ENCODE peak calls at places on chromosomes 16 and 17, in five cellular contexts. One of them, this sample, is unnamed. For H3K4me1, the result is how much of the 10 kb centered on the place peaks cover.

GRCh38 chr16:16890964-16891363 is 512.0 kb downstream of the NPIPA7 start:
- DNase-seq in IMR-90: no peak
- DNase-seq in prostate gland: no peak
- DNase-seq in transverse colon: no peak
- DNase-seq in adrenal gland: no peak
- DNase-seq in this sample: no peak

GRCh38 chr17:9173386-9173983 is 152.2 kb downstream of the NTN1 start:
- DNase-seq in IMR-90: no peak
- DNase-seq in prostate gland: no peak
- DNase-seq in transverse colon: no peak
- DNase-seq in adrenal gland: no peak
- DNase-seq in this sample: no peak

GRCh38 chr16:70743791-70744190 is 57.2 kb downstream of the VAC14 start:
- DNase-seq in IMR-90: no peak
- DNase-seq in prostate gland: no peak
- DNase-seq in transverse colon: no peak
- DNase-seq in adrenal gland: no peak
- DNase-seq in this sample: no peak

GRCh38 chr17:79014158-79014758 is 4.7 kb upstream of the CANT1 start:
- DNase-seq in IMR-90: no peak
- DNase-seq in prostate gland: no peak
- DNase-seq in transverse colon: no peak
- DNase-seq in adrenal gland: no peak
- DNase-seq in this sample: no peak

GRCh38 chr17:80726558-80727408 is 182.1 kb downstream of the RPTOR start:
- DNase-seq in IMR-90: no peak
- DNase-seq in prostate gland: no peak
- DNase-seq in transverse colon: no peak
- DNase-seq in adrenal gland: no peak
- DNase-seq in this sample: no peak

GRCh38 chr16:67963325-67964321 is 4.8 kb downstream of the SLC12A4 start:
- DNase-seq in IMR-90: no peak
- DNase-seq in prostate gland: no peak
- DNase-seq in transverse colon: no peak
- DNase-seq in adrenal gland: no peak
- DNase-seq in this sample: no peak

GRCh38 chr17:65191805-65192740 is 54.9 kb downstream of the RGS9 start:
- DNase-seq in IMR-90: peak
- DNase-seq in prostate gland: no peak
- DNase-seq in transverse colon: no peak
- DNase-seq in adrenal gland: peak
- DNase-seq in this sample: no peak

GRCh38 chr17:49814781-49815496 is 26.5 kb downstream of the KAT7 start:
- DNase-seq in IMR-90: no peak
- DNase-seq in prostate gland: no peak
- DNase-seq in transverse colon: no peak
- DNase-seq in adrenal gland: no peak
- DNase-seq in this sample: no peak

GRCh38 chr17:83105512-83105911 is 26.1 kb downstream of the METRNL start:
- DNase-seq in IMR-90: no peak
- DNase-seq in prostate gland: no peak
- DNase-seq in transverse colon: no peak
- DNase-seq in adrenal gland: no peak
- DNase-seq in this sample: no peak

GRCh38 chr16:48503779-48504178 is 106.2 kb downstream of the N4BP1 start:
- DNase-seq in IMR-90: peak
- DNase-seq in prostate gland: no peak
- DNase-seq in transverse colon: peak
- DNase-seq in adrenal gland: peak
- DNase-seq in this sample: no peak

DNA sequence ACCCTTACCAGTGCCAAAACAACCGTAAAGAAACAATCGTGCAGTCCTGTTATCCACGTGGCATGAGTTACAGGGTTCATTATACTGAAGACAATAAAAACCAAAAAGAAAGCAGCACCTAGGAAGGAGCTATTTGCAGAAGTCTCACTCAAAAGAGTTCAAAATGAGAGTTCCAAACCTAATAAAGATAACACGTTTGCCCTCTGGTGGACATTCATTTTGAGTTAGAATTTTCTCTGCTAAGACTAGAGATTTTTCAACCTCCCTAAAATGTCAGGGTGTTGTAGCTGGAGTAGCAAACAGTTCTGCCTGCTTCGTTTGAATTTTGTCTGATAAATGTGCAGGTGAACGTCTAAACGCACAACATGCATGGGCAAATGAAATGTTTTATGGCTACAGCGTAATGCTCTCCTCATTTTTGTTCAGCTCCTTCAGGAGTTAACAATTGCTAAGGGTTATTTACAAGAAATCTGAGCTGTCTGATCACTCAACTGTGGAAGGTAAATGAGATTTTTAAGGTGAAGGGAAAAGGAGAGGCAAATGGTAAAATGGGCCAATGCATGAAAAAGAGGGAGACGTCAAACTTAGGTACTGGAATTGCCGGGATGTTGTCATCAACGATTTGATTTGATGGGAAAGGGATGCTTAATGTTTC is 1067.9 kb upstream of the EEF2KMT start:
- DNase-seq in IMR-90: no peak
- DNase-seq in prostate gland: no peak
- DNase-seq in transverse colon: no peak
- DNase-seq in adrenal gland: no peak
- DNase-seq in this sample: no peak
- TF ChIP-seq CTCF in IMR-90: no peak
- TF ChIP-seq CTCF in prostate gland: no peak
- TF ChIP-seq CTCF in transverse colon: no peak
- TF ChIP-seq CTCF in adrenal gland: no peak
- TF ChIP-seq CTCF in this sample: no peak

DNA sequence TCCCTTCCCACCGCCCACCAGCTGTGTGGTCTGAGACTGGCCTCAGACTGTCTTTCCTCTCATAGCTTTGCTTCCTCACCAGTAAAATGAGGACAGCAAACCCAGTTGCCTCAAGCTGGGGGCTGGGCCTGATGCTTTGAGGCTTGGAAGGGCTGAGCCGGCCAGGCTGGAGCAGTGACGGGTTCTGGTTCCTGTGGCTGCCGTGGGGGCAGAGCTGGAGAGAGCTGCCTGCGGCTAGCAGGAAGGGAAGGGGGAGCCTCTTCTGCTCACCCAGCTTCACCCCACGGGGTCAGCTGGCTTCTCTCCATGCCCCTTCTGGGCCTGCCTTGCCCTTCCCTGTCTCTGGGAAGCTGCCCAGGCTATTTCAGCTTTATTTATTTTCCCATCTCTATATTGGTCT is 23.8 kb downstream of the LASP1 start:
- DNase-seq in IMR-90: no peak
- DNase-seq in prostate gland: no peak
- DNase-seq in transverse colon: peak
- DNase-seq in adrenal gland: peak
- DNase-seq in this sample: no peak
- H3K4me1 ChIP-seq in IMR-90: under half
- H3K4me1 ChIP-seq in prostate gland: under half
- H3K4me1 ChIP-seq in transverse colon: under half
- H3K4me1 ChIP-seq in adrenal gland: half or more
- H3K4me1 ChIP-seq in this sample: half or more

GRCh38 chr17:7252176-7253043 is at the start of gene ELP5:
- DNase-seq in IMR-90: peak
- DNase-seq in prostate gland: peak
- DNase-seq in transverse colon: peak
- DNase-seq in adrenal gland: peak
- DNase-seq in this sample: no peak

GRCh38 chr17:7253082-7253481 is 1.1 kb downstream of the ELP5 start:
- DNase-seq in IMR-90: no peak
- DNase-seq in prostate gland: no peak
- DNase-seq in transverse colon: no peak
- DNase-seq in adrenal gland: no peak
- DNase-seq in this sample: no peak

GRCh38 chr17:7250655-7251329 is 742 bp downstream of the CTDNEP1 start:
- DNase-seq in IMR-90: no peak
- DNase-seq in prostate gland: no peak
- DNase-seq in transverse colon: peak
- DNase-seq in adrenal gland: peak
- DNase-seq in this sample: no peak

GRCh38 chr17:7249830-7250229 is 1.7 kb downstream of the CTDNEP1 start:
- DNase-seq in IMR-90: no peak
- DNase-seq in prostate gland: no peak
- DNase-seq in transverse colon: no peak
- DNase-seq in adrenal gland: no peak
- DNase-seq in this sample: no peak

GRCh38 chr17:7251330-7252175 is at the start of gene CTDNEP1:
- DNase-seq in IMR-90: peak
- DNase-seq in prostate gland: peak
- DNase-seq in transverse colon: peak
- DNase-seq in adrenal gland: peak
- DNase-seq in this sample: peak
- TF ChIP-seq POLR2A in IMR-90: no peak
- TF ChIP-seq POLR2A in prostate gland: peak
- TF ChIP-seq POLR2A in transverse colon: peak
- TF ChIP-seq POLR2A in adrenal gland: no peak
- TF ChIP-seq POLR2A in this sample: no peak

GRCh38 chr16:57666353-57667068 is 1.6 kb upstream of the ADGRG3 start:
- DNase-seq in IMR-90: no peak
- DNase-seq in prostate gland: no peak
- DNase-seq in transverse colon: no peak
- DNase-seq in adrenal gland: no peak
- DNase-seq in this sample: no peak

GRCh38 chr16:57667069-57667525 is 1.0 kb upstream of the ADGRG3 start:
- DNase-seq in IMR-90: no peak
- DNase-seq in prostate gland: no peak
- DNase-seq in transverse colon: no peak
- DNase-seq in adrenal gland: no peak
- DNase-seq in this sample: no peak

GRCh38 chr16:57668259-57668563 is at the start of gene ADGRG3:
- DNase-seq in IMR-90: no peak
- DNase-seq in prostate gland: no peak
- DNase-seq in transverse colon: no peak
- DNase-seq in adrenal gland: no peak
- DNase-seq in this sample: no peak

GRCh38 chr16:57668630-57669475 is 747 bp downstream of the ADGRG3 start:
- DNase-seq in IMR-90: no peak
- DNase-seq in prostate gland: no peak
- DNase-seq in transverse colon: no peak
- DNase-seq in adrenal gland: no peak
- DNase-seq in this sample: no peak

DNA sequence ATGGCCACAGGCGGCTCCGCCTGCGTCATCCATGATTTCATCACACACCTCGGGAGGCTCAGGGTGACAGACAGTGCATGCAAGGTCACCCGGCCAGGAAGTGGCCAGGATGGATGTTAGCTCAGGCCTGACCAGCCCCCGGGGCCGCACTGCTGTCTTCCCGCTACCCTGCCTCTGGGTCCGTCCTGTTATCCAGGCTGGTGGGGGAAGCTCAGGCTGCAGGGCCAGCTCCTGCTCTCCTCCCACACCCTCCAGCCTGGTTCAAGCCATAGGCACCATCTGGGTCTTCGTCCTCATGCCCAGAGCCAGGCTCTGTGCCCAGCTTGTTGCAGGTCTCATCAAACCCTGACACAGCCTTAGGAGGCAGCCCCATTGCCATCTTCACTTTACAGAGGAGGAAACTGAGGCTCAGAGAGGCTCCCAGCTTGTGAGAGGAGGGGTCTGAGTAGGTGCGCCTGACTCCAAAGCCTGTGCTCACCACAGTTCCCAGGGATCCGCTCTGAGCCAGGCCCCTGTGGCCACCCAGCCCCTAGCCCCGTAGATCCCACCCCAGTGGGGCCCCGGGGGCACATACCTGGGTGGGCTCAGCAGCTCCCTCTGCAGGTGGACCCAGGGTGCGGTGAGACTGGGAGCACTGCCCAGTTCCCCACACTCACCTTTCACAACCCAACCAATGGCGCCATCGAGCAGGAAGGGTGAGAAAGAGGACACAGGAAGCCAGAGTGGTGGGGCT is 414 bp upstream of the ADGRG3 start:
- DNase-seq in IMR-90: peak
- DNase-seq in prostate gland: no peak
- DNase-seq in transverse colon: no peak
- DNase-seq in adrenal gland: peak
- DNase-seq in this sample: no peak
- TF ChIP-seq CTCF in IMR-90: no peak
- TF ChIP-seq CTCF in prostate gland: peak
- TF ChIP-seq CTCF in transverse colon: no peak
- TF ChIP-seq CTCF in adrenal gland: no peak
- TF ChIP-seq CTCF in this sample: no peak

DNA sequence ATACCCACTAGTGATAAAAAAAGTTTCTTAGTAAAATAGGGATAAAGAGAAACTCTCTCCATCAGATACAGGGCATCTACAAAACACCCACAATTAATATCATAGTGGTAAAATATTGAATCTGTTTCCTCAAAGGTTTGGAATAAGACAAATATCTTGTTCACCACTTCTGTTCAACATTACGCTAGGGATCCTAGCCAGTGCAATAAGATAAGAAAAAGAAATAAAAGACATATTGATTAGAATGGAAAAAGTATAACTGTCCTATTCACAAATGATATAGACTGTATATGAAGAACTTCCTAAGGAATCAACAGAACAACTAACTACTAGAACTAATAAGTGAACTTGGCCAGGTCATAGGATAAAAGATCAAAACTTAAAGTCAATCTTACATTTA is 12.9 kb downstream of the LPCAT2 start:
- DNase-seq in IMR-90: no peak
- DNase-seq in prostate gland: no peak
- DNase-seq in transverse colon: no peak
- DNase-seq in adrenal gland: no peak
- DNase-seq in this sample: no peak
- H3K4me1 ChIP-seq in IMR-90: under half
- H3K4me1 ChIP-seq in prostate gland: under half
- H3K4me1 ChIP-seq in transverse colon: under half
- H3K4me1 ChIP-seq in adrenal gland: under half
- H3K4me1 ChIP-seq in this sample: under half

GRCh38 chr17:82046903-82047302 is 4.7 kb downstream of the RFNG start:
- DNase-seq in IMR-90: no peak
- DNase-seq in prostate gland: no peak
- DNase-seq in transverse colon: no peak
- DNase-seq in adrenal gland: no peak
- DNase-seq in this sample: no peak
- TF ChIP-seq POLR2A in IMR-90: no peak
- TF ChIP-seq POLR2A in prostate gland: no peak
- TF ChIP-seq POLR2A in transverse colon: no peak
- TF ChIP-seq POLR2A in adrenal gland: no peak
- TF ChIP-seq POLR2A in this sample: no peak

This sample was measured in vagina.